ENCODE peak calls at places on chromosome 20, in five cellular contexts. V is endothelial cell of umbilical vein, A is GM12878, S is A549, R is OCI-LY7. G is an unnamed sample.

GRCh38 chr20:32523613-32524218 is 61.4 kb downstream of the NOL4L start:
- DNase-seq in V (no peak), A (no peak), S (no peak), R (no peak), G (no peak)

GRCh38 chr20:62982124-62983075 is 24.4 kb downstream of the BHLHE23 start:
- DNase-seq in V (no peak), A (no peak), S (no peak), R (no peak), G (no peak)

GRCh38 chr20:59406446-59406845 is 106.0 kb downstream of the EDN3 start:
- DNase-seq in V (no peak), A (no peak), S (no peak), R (no peak), G (no peak)

GRCh38 chr20:6691541-6691940 is 75.9 kb upstream of the BMP2 start:
- DNase-seq in V (no peak), A (no peak), S (no peak), R (no peak), G (no peak)

GRCh38 chr20:37270586-37271420 is 9.2 kb upstream of the GHRH start:
- DNase-seq in V (no peak), A (peak), S (no peak), R (no peak), G (no peak)

GRCh38 chr20:63290677-63291472 is 2.1 kb upstream of the COL20A1 start:
- DNase-seq in V (peak), A (no peak), S (peak), R (peak), G (no peak)

GRCh38 chr20:24572862-24573261 is 103.4 kb downstream of the SYNDIG1 start:
- DNase-seq in V (no peak), A (no peak), S (no peak), R (no peak), G (no peak)

GRCh38 chr20:41006126-41006935 is 22.3 kb upstream of the TOP1 start:
- DNase-seq in V (no peak), A (no peak), S (no peak), R (peak), G (no peak)

GRCh38 chr20:63005862-63006564 is 751 bp downstream of the BHLHE23 start:
- DNase-seq in V (no peak), A (no peak), S (no peak), R (no peak), G (no peak)

GRCh38 chr20:43938932-43939761 is 24.5 kb downstream of the TOX2 start:
- DNase-seq in V (peak), A (no peak), S (peak), R (no peak), G (no peak)

GRCh38 chr20:51600016-51600420 is 57.5 kb upstream of the NFATC2 start:
- DNase-seq in V (peak), A (no peak), S (no peak), R (no peak), G (no peak)

GRCh38 chr20:33259371-33259770 is 23.6 kb downstream of the BPIFA1 start:
- DNase-seq in V (no peak), A (no peak), S (no peak), R (no peak), G (no peak)

GRCh38 chr20:51327251-51327841 is 215.2 kb downstream of the NFATC2 start:
- DNase-seq in V (no peak), A (no peak), S (no peak), R (no peak), G (no peak)

GRCh38 chr20:16689906-16690305 is 39.9 kb upstream of the SNRPB2 start:
- DNase-seq in V (no peak), A (no peak), S (no peak), R (no peak), G (no peak)

GRCh38 chr20:60011512-60012507 is 53.6 kb downstream of the CDH26 start:
- DNase-seq in V (no peak), A (no peak), S (no peak), R (no peak), G (no peak)

GRCh38 chr20:49701313-49701731 is 12.4 kb downstream of the B4GALT5 start:
- DNase-seq in V (peak), A (no peak), S (no peak), R (no peak), G (no peak)

GRCh38 chr20:49323622-49324238 is 45.9 kb upstream of the ZNFX1 start:
- DNase-seq in V (peak), A (no peak), S (no peak), R (peak), G (no peak)

GRCh38 chr20:4038676-4039075 is 23.3 kb upstream of the RNF24 start:
- DNase-seq in V (no peak), A (no peak), S (no peak), R (no peak), G (no peak)

GRCh38 chr20:53763707-53764415 is 170.2 kb upstream of the ZNF217 start:
- DNase-seq in V (peak), A (no peak), S (peak), R (no peak), G (no peak)

GRCh38 chr20:43994486-43995100 is 79.9 kb downstream of the TOX2 start:
- DNase-seq in V (no peak), A (no peak), S (no peak), R (no peak), G (no peak)

GRCh38 chr20:46307139-46307998 is 929 bp downstream of the CDH22 start:
- DNase-seq in V (peak), A (no peak), S (peak), R (peak), G (peak)

GRCh38 chr20:34874094-34874654 is 1.5 kb upstream of the GGT7 start:
- DNase-seq in V (peak), A (peak), S (peak), R (peak), G (peak)
- TF ChIP-seq CTCF in V (peak), A (peak), S (peak), R (peak), G (peak)

GRCh38 chr20:38673261-38673660 is 51.0 kb upstream of the SLC32A1 start:
- DNase-seq in V (no peak), A (no peak), S (no peak), R (no peak), G (no peak)
- H3K4me3 ChIP-seq in V (no peak), A (no peak), S (no peak), R (peak), G (no peak)

GRCh38 chr20:10300582-10301108 is 82.0 kb downstream of the SNAP25 start:
- DNase-seq in V (no peak), A (no peak), S (no peak), R (no peak), G (no peak)
- TF ChIP-seq CTCF in V (no peak), A (no peak), S (no peak), R (no peak), G (no peak)

GRCh38 chr20:57476641-57477461 is 48.1 kb downstream of the CTCFL start:
- DNase-seq in V (no peak), A (no peak), S (no peak), R (no peak), G (no peak)

GRCh38 chr20:57476073-57476526 is 48.8 kb downstream of the CTCFL start:
- DNase-seq in V (peak), A (peak), S (no peak), R (peak), G (peak)

GRCh38 chr20:57474191-57474590 is 50.7 kb downstream of the CTCFL start:
- DNase-seq in V (no peak), A (no peak), S (no peak), R (no peak), G (no peak)

GRCh38 chr20:57474816-57475215 is 50.1 kb downstream of the CTCFL start:
- DNase-seq in V (no peak), A (no peak), S (no peak), R (peak), G (no peak)

DNA sequence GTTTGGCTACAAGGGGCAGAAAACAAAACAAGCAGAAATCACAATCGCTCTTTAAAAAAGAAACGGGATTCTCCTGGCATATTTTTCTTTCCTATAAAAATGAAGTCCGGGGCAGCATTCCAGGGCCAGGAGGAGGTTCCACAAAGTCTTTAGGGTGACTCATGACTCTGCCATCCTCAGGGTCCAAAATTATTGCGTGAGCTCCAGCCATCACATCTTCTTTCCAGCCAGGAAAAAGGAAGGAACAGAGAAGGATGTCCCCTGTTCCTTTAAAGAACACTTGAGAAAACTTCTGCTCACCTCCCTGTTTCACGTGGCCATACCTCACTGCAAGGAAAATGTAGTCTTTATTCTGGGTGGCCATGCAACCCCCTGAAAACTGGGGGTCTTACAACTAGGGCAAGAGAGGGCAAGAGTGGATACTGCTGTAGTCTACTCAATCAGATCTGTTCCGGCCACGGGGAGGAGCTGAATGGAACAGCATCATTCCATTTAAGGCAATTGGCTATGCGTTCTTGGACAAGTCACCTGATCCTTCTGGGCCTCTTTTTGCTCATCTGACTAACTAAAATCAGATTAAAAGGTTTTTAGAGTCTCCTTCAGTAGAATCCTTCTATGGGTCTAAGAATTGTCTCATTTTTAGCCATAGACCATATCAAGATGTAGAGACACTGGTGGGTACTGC is 49.4 kb downstream of the CTCFL start:
- DNase-seq in V (no peak), A (no peak), S (no peak), R (peak), G (no peak)
- H3K4me3 ChIP-seq in V (no peak), A (no peak), S (no peak), R (peak), G (no peak)

DNA sequence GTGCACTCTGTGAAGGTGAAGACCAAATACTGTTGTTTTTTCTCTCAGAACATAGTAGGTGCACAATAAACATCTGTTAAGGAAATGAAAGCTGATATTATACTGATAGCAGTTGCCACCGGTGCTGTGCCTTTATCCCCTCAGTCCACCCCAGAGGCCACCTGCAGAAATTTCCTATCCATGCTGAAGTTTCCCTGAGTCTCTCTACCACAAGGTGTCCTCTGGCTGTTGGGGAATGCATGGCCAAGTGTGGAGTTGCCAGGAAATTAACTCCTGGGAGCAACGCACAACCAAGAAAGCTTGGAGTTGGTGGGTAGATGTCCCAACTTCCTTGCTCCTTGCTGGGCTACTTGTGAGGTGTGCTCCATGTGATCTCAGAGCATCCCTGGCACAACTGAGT is 114.2 kb downstream of the LAMP5 start:
- DNase-seq in V (no peak), A (no peak), S (no peak), R (no peak), G (no peak)
- TF ChIP-seq CTCF in V (no peak), A (no peak), S (no peak), R (no peak), G (no peak)

GRCh38 chr20:1827510-1827973 is 67.7 kb upstream of the SIRPA start:
- DNase-seq in V (no peak), A (no peak), S (no peak), R (no peak), G (no peak)

GRCh38 chr20:1830240-1830639 is 65.0 kb upstream of the SIRPA start:
- DNase-seq in V (no peak), A (no peak), S (peak), R (no peak), G (no peak)

GRCh38 chr20:1827974-1828785 is 67.0 kb upstream of the SIRPA start:
- DNase-seq in V (no peak), A (no peak), S (peak), R (no peak), G (no peak)

GRCh38 chr20:1828786-1829131 is 66.4 kb upstream of the SIRPA start:
- DNase-seq in V (no peak), A (no peak), S (no peak), R (no peak), G (no peak)

GRCh38 chr20:1829531-1829930 is 65.7 kb upstream of the SIRPA start:
- DNase-seq in V (no peak), A (no peak), S (no peak), R (no peak), G (no peak)
- H3K4me3 ChIP-seq in V (no peak), A (no peak), S (no peak), R (no peak), G (no peak)

GRCh38 chr20:34579191-34579661 is 20.7 kb downstream of the MAP1LC3A start:
- DNase-seq in V (peak), A (no peak), S (no peak), R (no peak), G (no peak)
- TF ChIP-seq CTCF in V (peak), A (no peak), S (peak), R (no peak), G (no peak)

DNA sequence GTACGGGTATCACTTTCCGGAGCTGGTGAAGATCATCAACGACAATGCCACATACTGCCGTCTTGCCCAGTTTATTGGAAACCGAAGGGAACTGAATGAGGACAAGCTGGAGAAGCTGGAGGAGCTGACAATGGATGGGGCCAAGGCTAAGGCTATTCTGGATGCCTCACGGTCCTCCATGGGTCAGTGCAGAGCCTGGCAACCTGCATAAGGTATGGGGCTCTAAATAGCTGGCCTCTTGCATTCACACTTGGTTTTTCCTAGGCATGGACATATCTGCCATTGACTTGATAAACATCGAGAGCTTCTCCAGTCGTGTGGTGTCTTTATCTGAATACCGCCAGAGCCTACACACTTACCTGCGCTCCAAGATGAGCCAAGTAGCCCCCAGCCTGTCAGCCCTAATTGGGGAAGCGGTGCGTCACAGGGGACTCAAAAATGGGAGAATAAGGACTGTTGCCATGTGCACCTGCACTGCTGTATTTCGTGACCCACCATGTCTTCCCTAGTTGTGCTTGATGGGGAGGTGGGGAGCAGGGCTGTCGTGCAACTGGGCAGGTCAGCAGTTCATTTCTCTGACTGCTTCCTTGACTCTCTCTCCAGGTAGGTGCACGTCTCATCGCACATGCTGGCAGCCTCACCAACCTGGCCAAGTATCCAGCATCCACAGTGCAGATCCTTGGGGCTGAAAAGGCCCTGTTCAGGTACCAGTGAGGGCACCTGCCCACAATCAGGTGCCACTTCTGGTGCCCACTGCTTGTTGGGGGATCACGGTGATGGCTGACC is 3.1 kb downstream of the NOP56 start:
- DNase-seq in V (no peak), A (no peak), S (no peak), R (no peak), G (no peak)
- H3K4me3 ChIP-seq in V (no peak), A (peak), S (no peak), R (no peak), G (no peak)

G was measured in GM12864.